ENCODE peak calls at places on chromosomes 5 and 9, in eight cellular contexts. G is stimulated activated naive B cell treated with anti-CD40 and anti-IgM and Interleukin-4, amounts not matched to agents 10 μg/mL and 1 μg/mL and 100 μg/mL, for 72 hours; R is substantia nigra; Y is HFFc6; C is T-helper 2 cell; M is MCF 10A; W is PC-3; V is fibroblast of gingiva. J is an unnamed sample.

GRCh38 chr5:160787247-160787646 is 64.8 kb downstream of the ATP10B start:
- DNase-seq in G (no peak), R (no peak), Y (no peak), C (no peak), M (peak; percentile 57), W (peak; percentile 20), V (no peak), J (peak; percentile 90)

GRCh38 chr9:119649205-119649604 is 280.0 kb upstream of the BRINP1 start:
- DNase-seq in G (no peak), R (no peak), Y (no peak), C (no peak), M (no peak), W (no peak), V (no peak), J (no peak)

GRCh38 chr5:11292648-11293356 is 531.8 kb upstream of the DAP start:
- DNase-seq in G (no peak), R (no peak), Y (no peak), C (no peak), M (no peak), W (no peak), V (no peak), J (peak; percentile 27)

GRCh38 chr9:88536951-88537742 is 2.2 kb downstream of the NXNL2 start:
- DNase-seq in G (no peak), R (no peak), Y (no peak), C (no peak), M (no peak), W (no peak), V (no peak), J (peak; percentile 6)

GRCh38 chr9:86079421-86080111 is 19.8 kb downstream of the GOLM1 start:
- DNase-seq in G (no peak), R (no peak), Y (no peak), C (no peak), M (peak; percentile 12), W (peak; percentile 56), V (no peak), J (no peak)

GRCh38 chr5:136054133-136054996 is 25.6 kb downstream of the TGFBI start:
- DNase-seq in G (no peak), R (no peak), Y (no peak), C (no peak), M (no peak), W (peak; percentile 1), V (peak; percentile 81), J (peak; percentile 30)

GRCh38 chr5:146825033-146825432 is 53.5 kb downstream of the PPP2R2B start:
- DNase-seq in G (no peak), R (no peak), Y (no peak), C (no peak), M (peak; percentile 63), W (peak; percentile 36), V (no peak), J (peak; percentile 9)

GRCh38 chr9:113583511-113584470 is 120.3 kb downstream of the RGS3 start:
- DNase-seq in G (no peak), R (no peak), Y (no peak), C (no peak), M (no peak), W (no peak), V (no peak), J (no peak)

GRCh38 chr5:40985501-40985900 is 76.2 kb downstream of the C7 start:
- DNase-seq in G (no peak), R (no peak), Y (no peak), C (no peak), M (no peak), W (no peak), V (no peak), J (no peak)

GRCh38 chr5:163458778-163459405 is 1.0 kb downstream of the NUDCD2 start:
- DNase-seq in G (no peak), R (no peak), Y (no peak), C (no peak), M (peak; percentile 38), W (no peak), V (no peak), J (peak; percentile 42)

GRCh38 chr9:122346478-122347347 is 24.1 kb upstream of the PTGS1 start:
- DNase-seq in G (no peak), R (no peak), Y (no peak), C (no peak), M (no peak), W (peak; percentile 17), V (no peak), J (peak; percentile 79)

GRCh38 chr5:65721050-65721774 is 697 bp downstream of the SGTB start:
- DNase-seq in G (peak; percentile 8), R (peak; percentile 30), Y (peak; percentile 76), C (no peak), M (peak; percentile 56), W (peak; percentile 43), V (peak; percentile 67), J (peak; percentile 74)

GRCh38 chr9:126061575-126061974 is 265.1 kb upstream of the MVB12B start:
- DNase-seq in G (no peak), R (no peak), Y (no peak), C (no peak), M (no peak), W (no peak), V (no peak), J (no peak)

GRCh38 chr5:54753034-54753433 is 232.4 kb downstream of the ESM1 start:
- DNase-seq in G (peak; percentile 51), R (no peak), Y (peak; percentile 38), C (no peak), M (no peak), W (no peak), V (peak; percentile 18), J (no peak)

GRCh38 chr9:113166039-113166438 is 15.2 kb downstream of the SLC31A2 start:
- DNase-seq in G (no peak), R (no peak), Y (no peak), C (no peak), M (no peak), W (no peak), V (no peak), J (no peak)

GRCh38 chr5:59173568-59173967 is 590.7 kb downstream of the RAB3C start:
- DNase-seq in G (no peak), R (no peak), Y (no peak), C (no peak), M (no peak), W (no peak), V (peak; percentile 77), J (peak; percentile 10)

GRCh38 chr5:45038366-45038987 is 229.7 kb downstream of the MRPS30 start:
- DNase-seq in G (no peak), R (no peak), Y (no peak), C (no peak), M (peak; percentile 61), W (peak; percentile 71), V (no peak), J (peak; percentile 55)

GRCh38 chr5:108818613-108819272 is 71.0 kb downstream of the FER start:
- DNase-seq in G (no peak), R (no peak), Y (peak; percentile 46), C (no peak), M (peak; percentile 43), W (peak; percentile 51), V (peak; percentile 16), J (peak; percentile 5)

GRCh38 chr5:14213253-14213652 is 70.1 kb downstream of the TRIO start:
- DNase-seq in G (no peak), R (no peak), Y (no peak), C (no peak), M (no peak), W (no peak), V (no peak), J (peak; percentile 54)

GRCh38 chr9:130179508-130179907 is 7.3 kb downstream of the NCS1 start:
- DNase-seq in G (no peak), R (no peak), Y (no peak), C (no peak), M (no peak), W (peak; percentile 29), V (no peak), J (no peak)

GRCh38 chr9:89309166-89309565 is 1.8 kb upstream of the CKS2 start:
- DNase-seq in G (no peak), R (no peak), Y (no peak), C (no peak), M (no peak), W (no peak), V (no peak), J (no peak)

GRCh38 chr5:116600876-116601275 is 26.3 kb upstream of the SEMA6A start:
- DNase-seq in G (no peak), R (no peak), Y (peak; percentile 3), C (no peak), M (peak; percentile 38), W (no peak), V (peak; percentile 41), J (peak; percentile 49)

GRCh38 chr5:176353533-176353932 is 8.0 kb downstream of the KIAA1191 start:
- DNase-seq in G (no peak), R (no peak), Y (no peak), C (no peak), M (no peak), W (no peak), V (no peak), J (no peak)

GRCh38 chr5:57082441-57083067 is 91.3 kb upstream of the GPBP1 start:
- DNase-seq in G (no peak), R (no peak), Y (peak; percentile 17), C (no peak), M (peak; percentile 42), W (peak; percentile 47), V (no peak), J (peak; percentile 60)